ENCODE peak calls at places on chromosomes 4 and X, in five cellular contexts. A, E, G, R and M are unnamed samples.

GRCh38 chrX:132488092-132488749 is 617 bp downstream of the MBNL3 start:
- DNase-seq in A (no peak), E (no peak), G (no peak), R (no peak), M (no peak)

GRCh38 chr4:81732980-81733379 is 261.3 kb upstream of the RASGEF1B start:
- DNase-seq in A (no peak), E (no peak), G (no peak), R (no peak), M (no peak)

GRCh38 chr4:71389149-71389840 is 50.5 kb downstream of the SLC4A4 start:
- DNase-seq in A (no peak), E (no peak), G (no peak), R (no peak), M (no peak)

GRCh38 chr4:8351931-8352367 is 82.4 kb downstream of the HTRA3 start:
- DNase-seq in A (no peak), E (no peak), G (no peak), R (peak; percentile 21), M (peak; percentile 69)

GRCh38 chrX:38138900-38139299 is 81.8 kb downstream of the SRPX start:
- DNase-seq in A (no peak), E (no peak), G (no peak), R (no peak), M (no peak)

GRCh38 chr4:102535398-102536082 is 34.4 kb downstream of the NFKB1 start:
- DNase-seq in A (no peak), E (no peak), G (no peak), R (no peak), M (no peak)

GRCh38 chr4:47381172-47381571 is 82.3 kb downstream of the COMMD8 start:
- DNase-seq in A (no peak), E (no peak), G (no peak), R (no peak), M (no peak)

GRCh38 chr4:8079916-8080753 is 78.5 kb downstream of the ABLIM2 start:
- DNase-seq in A (no peak), E (no peak), G (no peak), R (no peak), M (no peak)

DNA sequence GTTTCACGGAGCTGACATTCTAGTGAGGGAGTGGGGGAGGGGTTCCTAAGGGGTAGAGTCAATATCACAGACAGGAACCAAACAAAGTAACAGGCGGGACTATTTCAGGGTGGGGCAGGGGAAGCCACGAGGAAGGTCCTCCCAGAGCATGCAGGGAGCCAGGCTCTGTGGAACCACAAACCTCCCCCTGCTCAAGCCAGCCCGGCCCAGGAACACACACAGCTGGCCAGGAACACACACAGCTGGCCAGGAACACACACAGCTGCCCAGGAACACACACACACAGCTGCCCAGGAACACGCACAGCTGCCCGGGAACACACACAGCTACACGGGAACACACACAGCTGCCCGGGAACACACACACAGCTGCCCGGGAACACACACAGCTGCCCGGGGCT is 24.8 kb downstream of the EVC2 start:
- DNase-seq in A (no peak), E (no peak), G (no peak), R (no peak), M (no peak)
- TF ChIP-seq JUND in A (no peak), E (no peak), G (no peak), R (no peak), M (no peak)

GRCh38 chr4:5381981-5382441 is 326.3 kb downstream of the EVC2 start:
- DNase-seq in A (no peak), E (no peak), G (no peak), R (no peak), M (no peak)
- TF ChIP-seq JUND in A (no peak), E (no peak), G (no peak), R (no peak), M (no peak)

DNA sequence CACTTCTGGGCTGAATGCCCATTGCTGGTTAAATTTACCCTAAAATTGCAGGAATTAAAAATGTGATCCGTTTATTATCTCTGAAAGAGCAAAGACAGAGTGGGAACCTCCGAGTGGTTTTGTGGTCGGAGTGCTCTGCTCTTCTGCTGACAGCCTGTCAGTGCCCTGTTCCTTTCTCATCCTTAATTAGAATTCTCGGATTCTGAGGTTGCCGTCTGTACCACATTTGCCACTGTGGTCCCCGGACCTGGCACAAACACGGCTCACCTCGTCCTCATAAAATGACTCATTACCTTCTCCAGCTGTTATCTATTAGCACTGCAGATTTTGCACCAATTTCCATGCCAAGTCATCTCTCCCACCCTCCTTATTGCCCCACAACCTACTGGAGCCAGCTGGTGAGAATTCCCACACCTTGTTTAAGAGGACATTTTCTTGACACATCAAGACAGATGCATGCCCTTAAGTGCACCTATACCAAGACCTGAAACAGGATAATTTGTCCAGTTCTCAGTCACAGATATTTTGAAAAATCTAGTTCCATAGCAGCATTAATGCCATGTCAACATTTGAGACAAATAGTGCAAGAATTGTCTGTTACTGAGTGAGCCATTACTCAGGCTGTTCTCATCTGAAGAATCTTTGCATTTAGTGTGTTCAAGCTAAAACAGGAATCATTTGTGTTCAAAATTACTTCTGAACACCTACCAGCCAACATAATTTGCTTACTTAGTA is 355.1 kb downstream of the KCNIP4 start:
- DNase-seq in A (peak; percentile 10), E (no peak), G (no peak), R (no peak), M (no peak)
- TF ChIP-seq JUND in A (no peak), E (no peak), G (no peak), R (no peak), M (no peak)

GRCh38 chrX:68675466-68675865 is 28.0 kb downstream of the STARD8 start:
- DNase-seq in A (no peak), E (no peak), G (no peak), R (no peak), M (no peak)

GRCh38 chrX:68676340-68676739 is 28.9 kb downstream of the STARD8 start:
- DNase-seq in A (no peak), E (no peak), G (no peak), R (no peak), M (no peak)

GRCh38 chrX:68681443-68681941 is 34.0 kb downstream of the STARD8 start:
- DNase-seq in A (no peak), E (no peak), G (peak; percentile 3), R (no peak), M (no peak)

GRCh38 chrX:68682790-68683189 is 35.3 kb downstream of the STARD8 start:
- DNase-seq in A (no peak), E (no peak), G (no peak), R (no peak), M (no peak)

GRCh38 chrX:68677998-68678397 is 30.5 kb downstream of the STARD8 start:
- DNase-seq in A (no peak), E (no peak), G (no peak), R (no peak), M (no peak)
- TF ChIP-seq JUND in A (no peak), E (no peak), G (no peak), R (no peak), M (no peak)

GRCh38 chr4:48943387-48943786 is 36.8 kb upstream of the OCIAD2 start:
- DNase-seq in A (no peak), E (no peak), G (no peak), R (peak; percentile 22), M (peak; percentile 68)

GRCh38 chr4:48944252-48944651 is 37.7 kb upstream of the OCIAD2 start:
- DNase-seq in A (no peak), E (no peak), G (no peak), R (no peak), M (no peak)

GRCh38 chr4:48937033-48937432 is 30.5 kb upstream of the OCIAD2 start:
- DNase-seq in A (no peak), E (no peak), G (no peak), R (no peak), M (no peak)

GRCh38 chr4:48938831-48939230 is 32.3 kb upstream of the OCIAD2 start:
- DNase-seq in A (no peak), E (no peak), G (no peak), R (no peak), M (no peak)

GRCh38 chr4:48939785-48940184 is 33.2 kb upstream of the OCIAD2 start:
- DNase-seq in A (no peak), E (no peak), G (no peak), R (no peak), M (peak; percentile 54)
- TF ChIP-seq JUND in A (peak; percentile 94), E (no peak), G (no peak), R (no peak), M (no peak)

DNA sequence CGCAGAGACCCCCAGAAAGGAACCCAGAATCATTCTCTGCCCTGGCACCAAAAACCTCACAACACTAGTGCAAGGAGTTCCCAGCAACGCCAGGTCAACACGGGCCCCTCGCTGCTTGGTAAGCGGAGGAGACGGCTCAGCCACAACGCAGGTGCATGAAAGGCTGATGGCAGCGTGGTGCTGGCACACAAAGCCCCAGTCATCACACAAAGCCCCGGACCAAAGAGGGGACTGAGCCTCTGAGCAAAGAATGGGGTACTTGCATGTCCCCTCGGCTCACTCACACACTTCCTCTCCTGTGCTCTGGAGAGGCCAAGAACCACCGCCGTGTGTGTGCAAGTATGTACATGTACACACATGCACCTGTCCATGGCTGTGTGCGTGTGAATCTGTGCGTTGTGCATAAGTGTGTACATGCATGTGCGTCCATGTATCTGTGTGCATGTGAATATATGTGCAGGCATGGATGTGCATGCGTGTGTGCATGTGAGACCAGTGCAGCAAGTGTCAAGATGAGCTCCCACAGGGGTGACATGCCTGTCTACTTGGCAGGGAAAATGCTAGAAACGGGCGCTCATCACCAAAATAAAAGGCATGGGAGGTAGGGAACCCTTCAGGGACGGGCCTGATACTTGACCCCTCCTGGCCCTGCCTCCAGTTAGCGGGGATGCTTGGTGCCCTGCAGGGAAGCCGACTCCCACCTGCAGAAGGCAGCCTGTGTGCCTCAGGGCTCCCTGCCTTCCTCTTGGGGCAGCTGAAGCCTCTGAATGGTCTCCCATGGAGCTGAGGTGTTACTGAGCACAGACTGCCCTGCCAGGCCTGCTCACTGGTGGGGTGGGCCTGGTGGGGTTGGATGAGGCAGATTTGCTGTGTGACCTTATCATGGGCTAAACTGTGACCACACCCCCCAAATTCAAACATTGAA is 60.4 kb downstream of the ZFYVE28 start:
- DNase-seq in A (peak; percentile 12), E (no peak), G (no peak), R (no peak), M (no peak)
- TF ChIP-seq JUND in A (no peak), E (no peak), G (no peak), R (no peak), M (no peak)

GRCh38 chrX:150546711-150547153 is 21.7 kb upstream of the MTM1 start:
- DNase-seq in A (no peak), E (no peak), G (no peak), R (no peak), M (no peak)

GRCh38 chrX:150548684-150549083 is 19.7 kb upstream of the MTM1 start:
- DNase-seq in A (no peak), E (no peak), G (no peak), R (no peak), M (no peak)

GRCh38 chrX:150544835-150545790 is 23.3 kb upstream of the MTM1 start:
- DNase-seq in A (no peak), E (no peak), G (no peak), R (no peak), M (no peak)

GRCh38 chrX:150548251-150548650 is 20.2 kb upstream of the MTM1 start:
- DNase-seq in A (no peak), E (no peak), G (no peak), R (no peak), M (no peak)

GRCh38 chrX:150547511-150548115 is 20.8 kb upstream of the MTM1 start:
- DNase-seq in A (peak; percentile 35), E (peak; percentile 57), G (no peak), R (no peak), M (no peak)
- TF ChIP-seq JUND in A (no peak), E (no peak), G (no peak), R (no peak), M (no peak)